ENCODE peak calls at places on chromosomes 5 and 9, in four cellular contexts. One of them, this sample, is unnamed.

GRCh38 chr5:5313081-5313736 is 109.3 kb upstream of the ICE1 start:
- DNase-seq in HEK293T: no peak
- DNase-seq in WTC11: no peak
- DNase-seq in HCT116: no peak
- DNase-seq in this sample: no peak

GRCh38 chr9:117073539-117074336 is 341.1 kb downstream of the ASTN2 start:
- DNase-seq in HEK293T: peak
- DNase-seq in WTC11: peak
- DNase-seq in HCT116: no peak
- DNase-seq in this sample: peak

GRCh38 chr5:122078116-122078865 is at the start of gene LOX:
- DNase-seq in HEK293T: peak
- DNase-seq in WTC11: peak
- DNase-seq in HCT116: no peak
- DNase-seq in this sample: peak

GRCh38 chr5:79962580-79963222 is 28.4 kb downstream of the MTX3 start:
- DNase-seq in HEK293T: no peak
- DNase-seq in WTC11: no peak
- DNase-seq in HCT116: no peak
- DNase-seq in this sample: no peak

GRCh38 chr5:145943674-145944121 is 7.3 kb downstream of the SH3RF2 start:
- DNase-seq in HEK293T: no peak
- DNase-seq in WTC11: no peak
- DNase-seq in HCT116: peak
- DNase-seq in this sample: no peak

GRCh38 chr5:164002214-164002613 is 496.8 kb downstream of the MAT2B start:
- DNase-seq in HEK293T: no peak
- DNase-seq in WTC11: no peak
- DNase-seq in HCT116: no peak
- DNase-seq in this sample: no peak

GRCh38 chr5:109825450-109825849 is 135.7 kb downstream of the MAN2A1 start:
- DNase-seq in HEK293T: no peak
- DNase-seq in WTC11: no peak
- DNase-seq in HCT116: no peak
- DNase-seq in this sample: no peak

GRCh38 chr5:139126711-139127111 is 71.5 kb downstream of the SIL1 start:
- DNase-seq in HEK293T: no peak
- DNase-seq in WTC11: no peak
- DNase-seq in HCT116: no peak
- DNase-seq in this sample: no peak

GRCh38 chr5:10828241-10828640 is 67.2 kb upstream of the DAP start:
- DNase-seq in HEK293T: no peak
- DNase-seq in WTC11: no peak
- DNase-seq in HCT116: no peak
- DNase-seq in this sample: no peak

GRCh38 chr5:140565780-140566095 is 1.1 kb downstream of the SLC35A4 start:
- DNase-seq in HEK293T: no peak
- DNase-seq in WTC11: no peak
- DNase-seq in HCT116: no peak
- DNase-seq in this sample: no peak

GRCh38 chr5:38878391-38879090 is 32.7 kb downstream of the OSMR start:
- DNase-seq in HEK293T: no peak
- DNase-seq in WTC11: no peak
- DNase-seq in HCT116: no peak
- DNase-seq in this sample: no peak

GRCh38 chr5:171757853-171758535 is 27.6 kb upstream of the SMIM23 start:
- DNase-seq in HEK293T: no peak
- DNase-seq in WTC11: no peak
- DNase-seq in HCT116: peak
- DNase-seq in this sample: no peak

GRCh38 chr5:180648658-180649296 is 623 bp downstream of the FLT4 start:
- DNase-seq in HEK293T: peak
- DNase-seq in WTC11: peak
- DNase-seq in HCT116: no peak
- DNase-seq in this sample: peak

GRCh38 chr9:95029251-95029650 is 288.3 kb downstream of the FANCC start:
- DNase-seq in HEK293T: no peak
- DNase-seq in WTC11: no peak
- DNase-seq in HCT116: no peak
- DNase-seq in this sample: no peak

GRCh38 chr5:81525690-81526089 is 131.8 kb upstream of the ACOT12 start:
- DNase-seq in HEK293T: no peak
- DNase-seq in WTC11: no peak
- DNase-seq in HCT116: no peak
- DNase-seq in this sample: no peak

GRCh38 chr9:91340395-91340794 is 21.3 kb downstream of the AUH start:
- DNase-seq in HEK293T: no peak
- DNase-seq in WTC11: no peak
- DNase-seq in HCT116: no peak
- DNase-seq in this sample: no peak

GRCh38 chr5:52786937-52787599 is 648 bp upstream of the ITGA1 start:
- DNase-seq in HEK293T: no peak
- DNase-seq in WTC11: peak
- DNase-seq in HCT116: peak
- DNase-seq in this sample: no peak

GRCh38 chr9:7223981-7224380 is 466.2 kb downstream of the KDM4C start:
- DNase-seq in HEK293T: no peak
- DNase-seq in WTC11: no peak
- DNase-seq in HCT116: no peak
- DNase-seq in this sample: no peak

GRCh38 chr5:87361031-87361443 is 51.7 kb downstream of the CCNH start:
- DNase-seq in HEK293T: no peak
- DNase-seq in WTC11: no peak
- DNase-seq in HCT116: no peak
- DNase-seq in this sample: no peak

GRCh38 chr5:138213161-138214029 is at the start of gene CDC23:
- DNase-seq in HEK293T: peak
- DNase-seq in WTC11: peak
- DNase-seq in HCT116: peak
- DNase-seq in this sample: peak

GRCh38 chr9:115422932-115423440 is 305.0 kb upstream of the TNC start:
- DNase-seq in HEK293T: no peak
- DNase-seq in WTC11: no peak
- DNase-seq in HCT116: no peak
- DNase-seq in this sample: no peak
- TF ChIP-seq SP1 in HEK293T: no peak
- TF ChIP-seq SP1 in WTC11: no peak
- TF ChIP-seq SP1 in HCT116: no peak
- TF ChIP-seq SP1 in this sample: no peak

GRCh38 chr5:22249209-22249608 is 603.9 kb downstream of the CDH12 start:
- DNase-seq in HEK293T: no peak
- DNase-seq in WTC11: no peak
- DNase-seq in HCT116: no peak
- DNase-seq in this sample: no peak
- TF ChIP-seq SP1 in HEK293T: no peak
- TF ChIP-seq SP1 in WTC11: no peak
- TF ChIP-seq SP1 in HCT116: no peak
- TF ChIP-seq SP1 in this sample: no peak

GRCh38 chr5:132662925-132663770 is 5.2 kb downstream of the IL13 start:
- DNase-seq in HEK293T: peak
- DNase-seq in WTC11: no peak
- DNase-seq in HCT116: no peak
- DNase-seq in this sample: no peak

GRCh38 chr5:132664696-132665209 is 6.8 kb downstream of the IL13 start:
- DNase-seq in HEK293T: no peak
- DNase-seq in WTC11: no peak
- DNase-seq in HCT116: no peak
- DNase-seq in this sample: no peak

GRCh38 chr5:132662004-132662401 is 4.0 kb downstream of the IL13 start:
- DNase-seq in HEK293T: no peak
- DNase-seq in WTC11: no peak
- DNase-seq in HCT116: no peak
- DNase-seq in this sample: no peak

GRCh38 chr5:132665681-132666080 is 7.7 kb downstream of the IL13 start:
- DNase-seq in HEK293T: no peak
- DNase-seq in WTC11: no peak
- DNase-seq in HCT116: no peak
- DNase-seq in this sample: no peak

GRCh38 chr5:132663771-132664695 is 6.1 kb downstream of the IL13 start:
- DNase-seq in HEK293T: no peak
- DNase-seq in WTC11: no peak
- DNase-seq in HCT116: no peak
- DNase-seq in this sample: no peak
- TF ChIP-seq SP1 in HEK293T: no peak
- TF ChIP-seq SP1 in WTC11: no peak
- TF ChIP-seq SP1 in HCT116: no peak
- TF ChIP-seq SP1 in this sample: no peak

GRCh38 chr9:134440636-134441226 is 114.5 kb downstream of the RXRA start:
- DNase-seq in HEK293T: no peak
- DNase-seq in WTC11: no peak
- DNase-seq in HCT116: no peak
- DNase-seq in this sample: no peak

GRCh38 chr9:134441227-134442086 is 115.2 kb downstream of the RXRA start:
- DNase-seq in HEK293T: no peak
- DNase-seq in WTC11: no peak
- DNase-seq in HCT116: no peak
- DNase-seq in this sample: no peak

GRCh38 chr9:134442486-134443168 is 116.4 kb downstream of the RXRA start:
- DNase-seq in HEK293T: no peak
- DNase-seq in WTC11: no peak
- DNase-seq in HCT116: no peak
- DNase-seq in this sample: no peak

GRCh38 chr9:134443169-134444039 is 117.1 kb downstream of the RXRA start:
- DNase-seq in HEK293T: peak
- DNase-seq in WTC11: peak
- DNase-seq in HCT116: peak
- DNase-seq in this sample: peak

DNA sequence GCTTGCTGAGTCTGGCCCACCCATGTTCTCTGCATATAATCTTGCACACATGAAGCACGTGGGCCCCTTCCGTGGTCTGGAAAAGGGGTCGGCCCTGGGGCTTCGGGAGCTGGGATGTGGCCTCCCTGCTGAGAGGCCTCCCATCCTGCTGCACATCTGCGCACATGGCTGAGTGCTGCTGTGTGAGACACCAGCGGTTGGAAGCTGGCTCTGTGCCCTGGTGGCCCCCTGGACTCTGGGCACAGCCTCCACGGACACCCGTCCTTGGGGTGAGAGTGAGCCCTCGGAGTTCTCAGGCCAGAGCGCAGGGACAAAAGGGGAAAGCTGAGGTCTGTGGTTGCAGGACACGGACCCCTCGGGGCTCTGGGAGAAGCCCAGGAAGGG is 115.8 kb downstream of the RXRA start:
- DNase-seq in HEK293T: no peak
- DNase-seq in WTC11: no peak
- DNase-seq in HCT116: no peak
- DNase-seq in this sample: no peak
- TF ChIP-seq SP1 in HEK293T: no peak
- TF ChIP-seq SP1 in WTC11: no peak
- TF ChIP-seq SP1 in HCT116: no peak
- TF ChIP-seq SP1 in this sample: no peak

GRCh38 chr9:90044263-90044662 is 439.5 kb downstream of the GADD45G start:
- DNase-seq in HEK293T: no peak
- DNase-seq in WTC11: no peak
- DNase-seq in HCT116: no peak
- DNase-seq in this sample: peak

GRCh38 chr9:90038778-90039177 is 434.0 kb downstream of the GADD45G start:
- DNase-seq in HEK293T: no peak
- DNase-seq in WTC11: no peak
- DNase-seq in HCT116: no peak
- DNase-seq in this sample: no peak

GRCh38 chr9:90046317-90046861 is 441.6 kb downstream of the GADD45G start:
- DNase-seq in HEK293T: no peak
- DNase-seq in WTC11: no peak
- DNase-seq in HCT116: no peak
- DNase-seq in this sample: peak

GRCh38 chr9:90047828-90048227 is 443.0 kb downstream of the GADD45G start:
- DNase-seq in HEK293T: no peak
- DNase-seq in WTC11: no peak
- DNase-seq in HCT116: no peak
- DNase-seq in this sample: no peak

GRCh38 chr9:90044710-90045151 is 439.9 kb downstream of the GADD45G start:
- DNase-seq in HEK293T: no peak
- DNase-seq in WTC11: no peak
- DNase-seq in HCT116: peak
- DNase-seq in this sample: no peak
- TF ChIP-seq SP1 in HEK293T: no peak
- TF ChIP-seq SP1 in WTC11: no peak
- TF ChIP-seq SP1 in HCT116: peak
- TF ChIP-seq SP1 in this sample: no peak

GRCh38 chr5:167950126-167950721 is 341.2 kb upstream of the WWC1 start:
- DNase-seq in HEK293T: no peak
- DNase-seq in WTC11: no peak
- DNase-seq in HCT116: no peak
- DNase-seq in this sample: no peak
- TF ChIP-seq SP1 in HEK293T: no peak
- TF ChIP-seq SP1 in WTC11: no peak
- TF ChIP-seq SP1 in HCT116: no peak
- TF ChIP-seq SP1 in this sample: no peak